ENCODE peak calls at places on chromosomes 4 and X, in four cellular contexts. O, Y, J and X are unnamed samples.

GRCh38 chrX:115023139-115023538 is 5.7 kb upstream of the IL13RA2 start:
- DNase-seq in O (no peak), Y (no peak), J (peak; percentile 6), X (no peak)

GRCh38 chr4:174173360-174173759 is 110.1 kb downstream of the FBXO8 start:
- DNase-seq in O (no peak), Y (no peak), J (no peak), X (no peak)

GRCh38 chr4:77994194-77994721 is 62.9 kb upstream of the FRAS1 start:
- DNase-seq in O (no peak), Y (no peak), J (peak; percentile 32), X (peak; percentile 8)

GRCh38 chrX:118553042-118553714 is 57.6 kb downstream of the DOCK11 start:
- DNase-seq in O (no peak), Y (no peak), J (peak; percentile 16), X (no peak)

GRCh38 chr4:74473155-74473811 is 28.3 kb downstream of the AREG start:
- DNase-seq in O (no peak), Y (no peak), J (no peak), X (no peak)

GRCh38 chrX:87516716-87517115 is 886 bp upstream of the KLHL4 start:
- DNase-seq in O (no peak), Y (no peak), J (no peak), X (no peak)

GRCh38 chr4:163556169-163556568 is 61.7 kb downstream of the TMA16 start:
- DNase-seq in O (no peak), Y (no peak), J (no peak), X (no peak)

GRCh38 chr4:151407466-151408379 is 1.3 kb upstream of the FHIP1A start:
- DNase-seq in O (peak; percentile 49), Y (peak; percentile 40), J (no peak), X (peak; percentile 64)

GRCh38 chr4:16122225-16122624 is 38.4 kb upstream of the PROM1 start:
- DNase-seq in O (peak; percentile 83), Y (no peak), J (no peak), X (no peak)

GRCh38 chrX:25083661-25084060 is 67.9 kb upstream of the ARX start:
- DNase-seq in O (no peak), Y (no peak), J (no peak), X (no peak)

GRCh38 chr4:82899339-82899738 is 1.2 kb upstream of the THAP9 start:
- DNase-seq in O (no peak), Y (no peak), J (no peak), X (no peak)

GRCh38 chr4:72631296-72631695 is 62.3 kb upstream of the ADAMTS3 start:
- DNase-seq in O (no peak), Y (no peak), J (peak; percentile 7), X (no peak)

GRCh38 chrX:7120578-7121219 is 26.8 kb upstream of the STS start:
- DNase-seq in O (no peak), Y (no peak), J (no peak), X (no peak)

GRCh38 chrX:129983575-129984131 is 1.2 kb downstream of the BCORL1 start:
- DNase-seq in O (no peak), Y (no peak), J (peak; percentile 38), X (no peak)

GRCh38 chr4:8737601-8738279 is 133.9 kb downstream of the HMX1 start:
- DNase-seq in O (no peak), Y (no peak), J (no peak), X (no peak)

DNA sequence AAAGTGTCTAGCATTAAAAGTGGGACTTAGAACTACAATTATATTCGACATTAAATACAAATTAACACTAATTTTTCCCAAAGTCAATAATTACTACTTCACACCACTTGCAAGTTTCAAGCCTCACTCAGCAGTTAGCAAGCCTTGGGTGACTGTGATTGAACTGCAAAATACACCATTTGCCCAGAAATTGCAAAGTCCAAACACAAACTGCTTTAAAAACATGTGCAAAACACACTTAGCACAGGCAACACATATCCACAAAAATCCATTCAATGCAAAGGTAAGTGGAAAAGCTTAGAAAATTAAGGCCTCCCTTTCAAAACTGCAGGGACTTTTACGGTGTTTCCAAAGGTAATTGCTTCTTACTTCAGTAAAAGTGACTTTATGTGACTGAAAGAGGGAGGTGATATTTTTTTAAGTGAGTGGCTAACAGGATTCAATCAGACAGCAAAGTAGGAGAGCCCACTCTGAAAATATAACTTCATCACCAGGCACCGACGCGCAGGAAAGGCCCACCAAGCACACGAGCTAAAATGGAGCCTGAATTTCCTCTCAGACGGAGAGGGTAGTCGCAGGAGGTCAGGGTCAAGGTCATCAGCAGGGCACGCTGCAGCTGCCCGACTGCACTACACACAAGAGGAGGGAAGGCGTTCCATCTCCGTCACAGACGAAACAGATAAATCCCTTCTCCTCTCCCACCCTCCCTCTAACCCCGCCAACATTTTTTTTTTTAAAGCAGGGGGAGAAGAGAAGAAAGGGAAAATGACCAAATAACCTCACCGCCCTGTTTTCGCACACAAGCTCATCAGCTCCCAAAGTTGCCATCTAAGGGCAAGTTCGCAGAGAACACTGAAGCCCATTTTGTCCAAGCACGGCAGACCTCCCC is 3.1 kb downstream of the ZNF827 start:
- DNase-seq in O (no peak), Y (peak; percentile 48), J (no peak), X (no peak)
- TF ChIP-seq POLR2AphosphoS5 in O (no peak), Y (peak; percentile 66), J (no peak), X (peak; percentile 61)

GRCh38 chr4:96992443-96992842 is 1150.8 kb downstream of the STPG2 start:
- DNase-seq in O (no peak), Y (no peak), J (no peak), X (no peak)

GRCh38 chr4:96993528-96993927 is 1149.7 kb downstream of the STPG2 start:
- DNase-seq in O (no peak), Y (no peak), J (no peak), X (no peak)
- TF ChIP-seq SPI1 in O (no peak), Y (no peak), J (no peak), X (no peak)

GRCh38 chr4:89835413-89835812 is 1.5 kb downstream of the SNCA start:
- DNase-seq in O (no peak), Y (no peak), J (no peak), X (no peak)

GRCh38 chr4:89838005-89838404 is 1.0 kb upstream of the SNCA start:
- DNase-seq in O (no peak), Y (no peak), J (peak; percentile 19), X (no peak)

GRCh38 chr4:89836031-89836777 is 757 bp downstream of the SNCA start:
- DNase-seq in O (no peak), Y (no peak), J (peak; percentile 26), X (no peak)

GRCh38 chr4:89837385-89837995 is 529 bp upstream of the SNCA start:
- DNase-seq in O (no peak), Y (no peak), J (peak; percentile 7), X (peak; percentile 25)

DNA sequence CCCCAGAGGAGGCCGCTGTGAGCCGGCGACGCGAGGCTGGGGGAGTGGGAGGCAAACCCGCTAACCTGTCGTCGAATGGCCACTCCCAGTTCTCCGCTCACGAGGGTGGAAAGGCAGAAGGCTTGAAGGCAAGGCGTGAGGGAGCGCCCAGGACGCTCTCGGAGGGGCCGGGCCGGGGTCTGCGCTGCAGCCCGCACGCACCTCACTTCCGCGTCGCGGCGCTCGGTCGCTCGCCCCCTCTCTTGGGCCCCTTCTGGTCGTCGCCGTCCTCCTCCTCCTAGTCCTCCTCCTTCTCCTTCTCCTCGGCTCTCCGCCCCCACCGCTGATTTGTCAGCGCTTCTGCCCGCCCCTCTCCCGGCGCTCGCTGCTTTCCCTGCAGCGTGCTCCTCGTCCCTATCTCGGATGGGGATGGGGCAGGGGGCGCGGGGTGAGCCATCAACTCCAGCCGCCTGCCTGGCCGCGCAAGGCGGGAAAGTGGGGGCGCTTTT is at the start of gene SNCA:
- DNase-seq in O (no peak), Y (no peak), J (peak; percentile 32), X (peak; percentile 22)
- TF ChIP-seq POLR2AphosphoS5 in O (no peak), Y (no peak), J (no peak), X (no peak)

GRCh38 chr4:680931-681645 is 6.7 kb downstream of the MYL5 start:
- DNase-seq in O (no peak), Y (no peak), J (peak; percentile 87), X (no peak)
- TF ChIP-seq SPI1 in O (no peak), Y (no peak), J (no peak), X (no peak)

GRCh38 chr4:1683903-1684755 is at the start of gene FAM53A:
- DNase-seq in O (no peak), Y (peak; percentile 36), J (peak; percentile 95), X (peak; percentile 93)
- TF ChIP-seq POLR2AphosphoS5 in O (no peak), Y (peak; percentile 29), J (peak; percentile 40), X (no peak)

DNA sequence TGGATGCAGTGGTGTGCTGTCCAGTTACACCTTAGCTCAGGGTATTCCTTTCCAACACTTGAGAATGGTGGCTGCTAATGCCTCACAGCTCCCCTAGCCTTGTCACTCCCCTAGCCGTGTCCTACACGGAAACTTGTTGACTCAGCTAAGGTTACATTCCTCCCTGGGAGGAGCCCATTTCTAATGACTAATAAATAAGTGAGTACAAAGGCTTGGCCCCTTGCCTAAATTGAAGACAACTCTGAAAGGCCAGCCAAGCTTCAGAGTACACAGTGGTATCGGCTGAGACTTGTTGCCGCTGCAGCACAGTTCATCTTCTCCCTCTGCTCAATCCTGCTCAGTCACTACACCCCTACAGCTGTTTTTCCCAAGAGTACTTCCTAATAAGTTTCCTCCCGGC is 21.2 kb upstream of the SLC25A31 start:
- DNase-seq in O (no peak), Y (no peak), J (no peak), X (no peak)
- TF ChIP-seq SPI1 in O (no peak), Y (no peak), J (no peak), X (no peak)

GRCh38 chr4:185382754-185383153 is 13.0 kb downstream of the LRP2BP start:
- DNase-seq in O (no peak), Y (no peak), J (no peak), X (no peak)

GRCh38 chr4:185378264-185378663 is 17.5 kb downstream of the LRP2BP start:
- DNase-seq in O (no peak), Y (no peak), J (no peak), X (no peak)

GRCh38 chr4:185381794-185382193 is 13.9 kb downstream of the LRP2BP start:
- DNase-seq in O (no peak), Y (no peak), J (no peak), X (no peak)

GRCh38 chr4:185380320-185380719 is 15.4 kb downstream of the LRP2BP start:
- DNase-seq in O (no peak), Y (no peak), J (no peak), X (no peak)

DNA sequence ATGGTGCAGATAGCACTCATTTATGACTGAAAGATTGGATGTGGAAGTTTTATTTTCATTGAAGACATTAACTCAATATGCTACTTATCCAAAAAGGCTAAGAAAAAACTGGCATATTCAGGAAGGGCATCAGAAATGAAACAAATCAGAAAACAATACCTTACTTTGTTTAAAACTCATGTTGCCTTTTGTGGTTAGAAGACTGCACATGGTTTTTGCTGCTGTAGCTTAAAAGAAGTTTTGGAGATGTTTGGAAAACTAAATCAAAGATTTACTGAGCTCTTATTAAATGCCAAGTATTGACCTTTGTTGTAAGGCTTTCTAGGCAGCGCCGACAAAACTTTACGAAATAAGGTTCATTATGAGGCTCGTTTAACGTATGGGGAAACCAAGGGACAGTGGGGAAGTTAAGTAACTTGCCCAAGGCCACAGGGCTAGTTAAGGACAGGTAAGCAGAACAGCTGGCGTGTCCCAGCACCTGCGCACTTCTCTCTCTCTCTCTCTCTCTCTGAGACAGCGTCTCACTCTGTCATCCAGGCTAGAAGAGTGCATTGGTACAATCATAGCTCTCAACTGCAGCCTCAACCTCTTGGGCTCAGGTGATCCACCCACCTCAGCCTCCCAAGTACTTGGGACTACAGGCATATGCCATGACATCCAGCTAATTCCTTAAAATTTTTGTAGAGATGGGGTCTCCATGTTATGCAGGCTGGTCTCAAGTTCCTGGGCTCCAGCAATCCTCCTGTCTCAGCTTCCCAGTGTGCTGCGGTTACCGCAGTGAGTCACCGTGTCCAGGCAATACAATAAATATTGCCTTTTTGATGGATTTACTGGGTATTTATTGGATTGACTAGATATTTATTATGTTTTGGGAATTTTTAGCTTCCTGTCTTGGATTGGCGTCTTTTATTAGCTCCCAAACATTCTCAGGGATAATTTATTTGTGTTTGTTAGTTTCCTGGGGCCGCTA is 16.1 kb downstream of the LRP2BP start:
- DNase-seq in O (no peak), Y (no peak), J (no peak), X (no peak)
- TF ChIP-seq POLR2AphosphoS5 in O (no peak), Y (peak; percentile 45), J (no peak), X (no peak)

GRCh38 chr4:68948985-68949384 is 2.6 kb downstream of the UGT2A3 start:
- DNase-seq in O (no peak), Y (no peak), J (no peak), X (no peak)
- TF ChIP-seq SPI1 in O (no peak), Y (no peak), J (no peak), X (no peak)